ENCODE peak calls at places on chromosomes 1 and 21, in nine cellular contexts. D is AG04450, E is BJ, W is astrocyte of the spinal cord, H is body of pancreas, M is mucosa of descending colon, P is Panc1, F is uterus, O is bronchial epithelial cell. N is an unnamed sample.

GRCh38 chr1:100989306-100990077 is 36.1 kb downstream of the DPH5 start:
- DNase-seq in F (no peak), H (no peak), E (peak; percentile 48), M (no peak), O (peak; percentile 79), W (peak; percentile 83), D (peak; percentile 79), P (no peak), N (no peak)

GRCh38 chr1:41662061-41662655 is 177.7 kb upstream of the EDN2 start:
- DNase-seq in M (peak; percentile 57), O (peak; percentile 47), W (peak; percentile 74), P (no peak), E (no peak), D (peak; percentile 51), F (peak; percentile 52), H (peak; percentile 74), N (no peak)

GRCh38 chr1:52552236-52552504 is 722 bp downstream of the TUT4 start:
- DNase-seq in O (peak; percentile 92), P (no peak), H (peak; percentile 50), W (no peak), M (peak; percentile 63), D (peak; percentile 39), F (peak; percentile 27), E (no peak), N (peak; percentile 28)

GRCh38 chr1:223110963-223111362 is 32.1 kb downstream of the TLR5 start:
- DNase-seq in F (no peak), E (no peak), D (no peak), W (no peak), M (no peak), P (no peak), O (no peak), H (no peak), N (no peak)

GRCh38 chr1:160761886-160762285 is 22.8 kb downstream of the SLAMF7 start:
- DNase-seq in D (no peak), E (no peak), O (peak; percentile 84), H (no peak), P (no peak), F (no peak), W (no peak), M (no peak), N (no peak)

GRCh38 chr1:27058976-27059688 is 46.5 kb upstream of the TENT5B start:
- DNase-seq in O (no peak), W (no peak), E (no peak), P (no peak), H (no peak), D (no peak), M (no peak), F (no peak), N (no peak)

GRCh38 chr1:60895167-60896124 is 186.9 kb upstream of the NFIA start:
- DNase-seq in M (no peak), O (no peak), P (no peak), F (no peak), H (no peak), E (no peak), D (no peak), W (peak; percentile 20), N (no peak)

GRCh38 chr1:92989936-92990582 is 28.8 kb upstream of the DIPK1A start:
- DNase-seq in O (peak; percentile 65), F (no peak), P (no peak), E (no peak), D (no peak), H (no peak), W (no peak), M (no peak), N (no peak)

GRCh38 chr21:40351006-40351405 is 483.8 kb downstream of the PCP4 start:
- DNase-seq in E (no peak), D (no peak), W (no peak), O (peak; percentile 5), H (no peak), M (no peak), F (no peak), P (no peak), N (no peak)

GRCh38 chr1:2226525-2227340 is 1.4 kb upstream of the SKI start:
- DNase-seq in F (peak; percentile 50), W (no peak), P (no peak), D (no peak), M (no peak), O (no peak), H (no peak), E (no peak), N (no peak)

GRCh38 chr21:24290151-24290833 is 1317.0 kb downstream of the MRPL39 start:
- DNase-seq in D (no peak), E (no peak), M (no peak), H (no peak), W (no peak), P (no peak), O (no peak), F (no peak), N (no peak)

GRCh38 chr21:35377505-35378090 is 328.5 kb upstream of the RUNX1 start:
- DNase-seq in M (no peak), O (peak; percentile 39), P (no peak), W (no peak), D (no peak), E (no peak), F (no peak), H (no peak), N (no peak)

GRCh38 chr1:236524142-236524891 is 535 bp downstream of the LGALS8 start:
- DNase-seq in P (no peak), M (peak; percentile 77), H (peak; percentile 61), O (peak; percentile 83), D (no peak), E (peak; percentile 17), W (peak; percentile 79), F (peak; percentile 24), N (peak; percentile 34)

GRCh38 chr1:186139706-186140105 is 235.3 kb downstream of the TPR start:
- DNase-seq in E (peak; percentile 23), P (no peak), D (peak; percentile 4), W (peak; percentile 61), F (no peak), O (no peak), H (no peak), M (no peak), N (no peak)

GRCh38 chr1:24541711-24542346 is 14.1 kb upstream of the NCMAP start:
- DNase-seq in E (no peak), D (no peak), H (no peak), P (no peak), W (no peak), M (no peak), O (no peak), F (no peak), N (no peak)
- TF ChIP-seq CTCF in E (peak; percentile 56), D (peak; percentile 56), H (peak; percentile 56), P (peak; percentile 88), W (peak; percentile 59), M (peak; percentile 55), O (peak; percentile 62), F (no peak), N (no peak)

GRCh38 chr1:229430761-229431269 is 3.1 kb downstream of the ACTA1 start:
- DNase-seq in H (peak; percentile 28), E (no peak), O (no peak), P (no peak), D (no peak), F (no peak), M (peak; percentile 64), W (peak; percentile 53), N (no peak)
- TF ChIP-seq CTCF in H (no peak), E (no peak), O (no peak), P (no peak), D (peak; percentile 6), F (no peak), M (no peak), W (peak; percentile 10), N (no peak)

GRCh38 chr1:116572771-116573170 is 1.9 kb upstream of the CD58 start:
- DNase-seq in H (no peak), F (no peak), O (no peak), W (no peak), P (no peak), D (no peak), E (no peak), M (no peak), N (no peak)

GRCh38 chr1:116571215-116571919 is 541 bp upstream of the CD58 start:
- DNase-seq in F (no peak), W (no peak), P (no peak), H (no peak), O (no peak), E (no peak), D (no peak), M (no peak), N (no peak)

GRCh38 chr1:116573388-116574100 is 2.7 kb upstream of the CD58 start:
- DNase-seq in M (no peak), P (no peak), H (no peak), F (no peak), O (no peak), E (no peak), D (no peak), W (no peak), N (no peak)

GRCh38 chr1:116570358-116571214 is at the start of gene CD58:
- DNase-seq in E (peak; percentile 30), P (no peak), M (peak; percentile 93), W (peak; percentile 84), O (peak; percentile 68), F (peak; percentile 87), H (peak; percentile 87), D (no peak), N (peak; percentile 59)

DNA sequence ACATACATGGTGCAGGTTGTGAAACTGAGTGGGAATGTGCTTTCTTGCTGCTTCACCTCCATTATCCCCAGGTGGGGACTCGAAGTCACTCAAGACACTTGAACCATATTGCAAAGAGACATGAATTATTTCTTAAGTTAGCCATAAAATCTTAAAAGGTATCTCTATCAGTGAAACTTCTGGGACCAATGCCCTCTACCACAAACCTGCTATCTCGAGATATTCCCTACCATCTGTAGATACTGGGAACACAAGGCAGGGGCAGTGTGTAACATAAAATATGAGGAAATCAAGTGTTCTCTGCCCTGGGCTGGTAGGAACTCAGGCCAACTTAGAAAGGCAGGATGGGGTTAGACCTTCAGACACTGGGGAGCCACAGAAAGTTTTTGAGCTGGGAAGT is 1.3 kb upstream of the CD58 start:
- DNase-seq in E (no peak), P (no peak), W (no peak), H (no peak), M (no peak), F (no peak), D (no peak), O (no peak), N (no peak)
- TF ChIP-seq CTCF in E (no peak), P (no peak), W (no peak), H (no peak), M (no peak), F (no peak), D (no peak), O (no peak), N (no peak)

DNA sequence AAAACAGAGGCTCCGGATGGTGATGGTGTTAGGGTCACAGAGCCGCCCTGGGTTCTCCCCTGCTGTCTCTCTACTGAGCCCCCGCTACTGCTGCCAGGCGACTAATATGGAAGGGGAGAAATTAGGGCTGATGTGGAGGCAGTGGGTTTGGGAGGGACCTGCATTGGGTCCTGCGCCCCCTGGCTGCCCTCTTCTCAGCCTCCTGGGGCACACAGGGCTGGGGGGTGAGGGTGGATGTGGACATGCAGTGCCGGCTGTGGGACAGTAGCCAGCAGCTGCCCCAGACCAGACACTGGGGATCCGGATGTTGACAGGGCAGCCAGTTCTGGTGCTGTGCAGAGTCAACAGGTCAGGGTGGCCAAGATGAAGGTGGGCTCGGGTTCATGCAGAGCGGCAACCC is 1.5 kb upstream of the CLCNKB start:
- DNase-seq in F (no peak), H (no peak), D (no peak), O (no peak), P (no peak), M (no peak), W (no peak), E (no peak), N (no peak)
- TF ChIP-seq CTCF in F (no peak), H (no peak), D (no peak), O (no peak), P (peak; percentile 64), M (no peak), W (peak; percentile 35), E (peak; percentile 33), N (no peak)

N was measured in omental fat pad.